ENCODE peak calls at places on chromosomes 4 and X, in five cellular contexts. K, M, Y, E and S are unnamed samples.

GRCh38 chr4:48180234-48180633 is 46.2 kb upstream of the TXK start:
- DNase-seq in K (no peak), M (no peak), Y (peak; percentile 59), E (no peak), S (no peak)

GRCh38 chr4:22268350-22269025 is 247.4 kb downstream of the ADGRA3 start:
- DNase-seq in K (no peak), M (peak; percentile 20), Y (no peak), E (no peak), S (no peak)

GRCh38 chrX:18702362-18703195 is 4.9 kb upstream of the PPEF1 start:
- DNase-seq in K (no peak), M (peak; percentile 87), Y (peak; percentile 42), E (no peak), S (no peak)

GRCh38 chrX:29617276-29617675 is 598.1 kb upstream of the MAGEB2 start:
- DNase-seq in K (no peak), M (no peak), Y (peak; percentile 31), E (no peak), S (no peak)

GRCh38 chr4:27272264-27272663 is 411.6 kb downstream of the STIM2 start:
- DNase-seq in K (peak; percentile 71), M (no peak), Y (no peak), E (no peak), S (no peak)

GRCh38 chr4:147447820-147448219 is 33.1 kb upstream of the EDNRA start:
- DNase-seq in K (no peak), M (no peak), Y (no peak), E (no peak), S (no peak)

GRCh38 chr4:132059227-132059626 is 1089.9 kb upstream of the PCDH10 start:
- DNase-seq in K (no peak), M (no peak), Y (no peak), E (no peak), S (no peak)

GRCh38 chr4:128635141-128635911 is 174.2 kb upstream of the JADE1 start:
- DNase-seq in K (peak; percentile 80), M (peak; percentile 92), Y (no peak), E (no peak), S (peak; percentile 71)

GRCh38 chr4:121946644-121947043 is 5.2 kb downstream of the TRPC3 start:
- DNase-seq in K (no peak), M (no peak), Y (no peak), E (no peak), S (no peak)

GRCh38 chr4:48546336-48546735 is 56.3 kb downstream of the ZAR1 start:
- DNase-seq in K (peak; percentile 40), M (peak; percentile 42), Y (peak; percentile 48), E (peak; percentile 13), S (no peak)

GRCh38 chrX:12567857-12568256 is 223.4 kb upstream of the PRPS2 start:
- DNase-seq in K (peak; percentile 38), M (no peak), Y (peak; percentile 24), E (no peak), S (no peak)

GRCh38 chrX:111511477-111511876 is at the start of gene SERTM2:
- DNase-seq in K (no peak), M (peak; percentile 27), Y (no peak), E (no peak), S (peak; percentile 57)

GRCh38 chr4:139938414-139938813 is 215.6 kb downstream of the MAML3 start:
- DNase-seq in K (no peak), M (no peak), Y (no peak), E (no peak), S (no peak)

GRCh38 chr4:153341575-153342090 is 2.9 kb upstream of the MND1 start:
- DNase-seq in K (no peak), M (peak; percentile 69), Y (peak; percentile 79), E (no peak), S (no peak)

GRCh38 chrX:49106930-49107329 is 16.6 kb downstream of the GPKOW start:
- DNase-seq in K (peak; percentile 24), M (peak; percentile 40), Y (peak; percentile 52), E (no peak), S (peak; percentile 68)